ENCODE peak calls at places on chromosome 22, in six cellular contexts. L is left kidney; X is stimulated activated CD8-positive, alpha-beta memory T cell treated with anti-CD3 and anti-CD28 coated beads, Interleukin-15, amount 100 ng/mL, for 1 hour; D is activated T-cell treated with anti-CD3 and anti-CD28 coated beads, Interleukin-2, amount 50 U/mL, for 4 hours; R is CD8-positive, alpha-beta memory T cell; A is AG08396. J is an unnamed sample.
A peak's percentile ranks its signal among the peaks of the same experiment; 100 is the strongest.

GRCh38 chr22:24076091-24076867 is 65.2 kb downstream of the CABIN1 start:
- DNase-seq in L (no peak), D (no peak), A (no peak), R (no peak), X (no peak), J (no peak)

GRCh38 chr22:36077261-36077660 is 48.6 kb upstream of the RBFOX2 start:
- DNase-seq in A (peak; percentile 23), D (no peak), R (no peak), X (no peak), L (no peak), J (no peak)

GRCh38 chr22:23054531-23055257 is 15.6 kb upstream of the GNAZ start:
- DNase-seq in L (no peak), R (no peak), A (no peak), X (no peak), D (peak; percentile 2), J (no peak)

GRCh38 chr22:22713416-22713815 is 69.0 kb downstream of the GGTLC2 start:
- DNase-seq in R (no peak), A (no peak), L (no peak), X (no peak), D (no peak), J (no peak)

GRCh38 chr22:35292786-35293185 is 6.9 kb upstream of the TOM1 start:
- DNase-seq in D (no peak), A (no peak), R (no peak), X (no peak), L (no peak), J (no peak)

GRCh38 chr22:26259510-26259909 is 90.2 kb downstream of the SEZ6L start:
- DNase-seq in X (no peak), R (no peak), L (peak; percentile 89), D (no peak), A (peak; percentile 12), J (peak; percentile 86)

GRCh38 chr22:49502126-49502826 is 325.4 kb downstream of the BRD1 start:
- DNase-seq in L (no peak), D (peak; percentile 23), A (no peak), X (no peak), R (no peak), J (peak; percentile 63)

GRCh38 chr22:28017859-28018258 is 98.8 kb upstream of the PITPNB start:
- DNase-seq in R (no peak), D (no peak), X (no peak), A (no peak), L (no peak), J (no peak)

GRCh38 chr22:41446057-41446501 is 522 bp downstream of the TOB2 start:
- DNase-seq in D (no peak), X (no peak), R (no peak), A (no peak), L (peak; percentile 56), J (no peak)

GRCh38 chr22:37022483-37023337 is 3.2 kb downstream of the MPST start:
- DNase-seq in R (no peak), X (no peak), A (no peak), L (no peak), D (no peak), J (no peak)

GRCh38 chr22:42621505-42622002 is 6.9 kb upstream of the POLDIP3 start:
- DNase-seq in R (peak; percentile 67), L (peak; percentile 94), D (peak; percentile 34), X (peak; percentile 20), A (peak; percentile 87), J (peak; percentile 93)

GRCh38 chr22:27978875-27979274 is 59.8 kb upstream of the PITPNB start:
- DNase-seq in L (no peak), R (no peak), D (no peak), X (no peak), A (no peak), J (no peak)

GRCh38 chr22:22916952-22917290 is 29.3 kb downstream of the IGLL5 start:
- DNase-seq in A (no peak), D (no peak), L (no peak), R (no peak), X (no peak), J (no peak)

GRCh38 chr22:38958359-38958943 is 1.0 kb downstream of the APOBEC3A start:
- DNase-seq in X (no peak), L (no peak), A (no peak), R (no peak), D (no peak), J (no peak)

GRCh38 chr22:24157783-24158170 is 23.5 kb upstream of the SUSD2 start:
- DNase-seq in X (no peak), L (peak; percentile 19), D (no peak), A (no peak), R (no peak), J (no peak)

GRCh38 chr22:22733881-22734373 is 89.5 kb downstream of the GGTLC2 start:
- DNase-seq in L (no peak), A (no peak), X (no peak), D (no peak), R (no peak), J (no peak)

GRCh38 chr22:32995335-32995734 is 62.8 kb downstream of the SYN3 start:
- DNase-seq in D (no peak), A (no peak), R (no peak), X (no peak), L (no peak), J (no peak)

GRCh38 chr22:49210606-49211005 is 617.1 kb downstream of the BRD1 start:
- DNase-seq in X (no peak), D (no peak), R (no peak), L (no peak), A (no peak), J (no peak)

GRCh38 chr22:31128156-31128555 is 5.4 kb downstream of the INPP5J start:
- DNase-seq in X (no peak), A (no peak), R (no peak), L (no peak), D (no peak), J (no peak)

GRCh38 chr22:29225422-29226090 is 19.9 kb downstream of the EMID1 start:
- DNase-seq in D (no peak), R (no peak), A (peak; percentile 65), L (peak; percentile 44), X (no peak), J (no peak)

GRCh38 chr22:19759994-19760651 is 455 bp upstream of the TBX1 start:
- DNase-seq in L (no peak), A (no peak), X (no peak), R (no peak), D (no peak), J (no peak)

GRCh38 chr22:20027966-20028854 is 7.3 kb downstream of the TANGO2 start:
- DNase-seq in D (no peak), A (no peak), X (no peak), L (no peak), R (peak; percentile 8), J (no peak)

GRCh38 chr22:18156878-18157713 is 7.1 kb downstream of the USP18 start:
- DNase-seq in X (no peak), L (peak; percentile 89), A (peak; percentile 96), D (peak; percentile 31), R (no peak), J (peak; percentile 93)

GRCh38 chr22:37545703-37546435 is 14.4 kb upstream of the CDC42EP1 start:
- DNase-seq in A (peak; percentile 94), R (no peak), X (no peak), L (peak; percentile 97), D (no peak), J (peak; percentile 97)

GRCh38 chr22:29813563-29813962 is 24.5 kb downstream of the ASCC2 start:
- DNase-seq in X (no peak), D (no peak), A (no peak), R (no peak), L (no peak), J (peak; percentile 57)

GRCh38 chr22:44147036-44147645 is 33.6 kb upstream of the PARVG start:
- DNase-seq in X (no peak), L (peak; percentile 55), A (no peak), R (no peak), D (no peak), J (no peak)

J was measured in mesendoderm.